ENCODE peak calls at places on chromosomes 7 and 10, in four cellular contexts. Z, Y, W and O are unnamed samples.

GRCh38 chr10:125629758-125630376 is 53.1 kb downstream of the TEX36 start:
- DNase-seq in Z (no peak), Y (peak; percentile 51), W (peak; percentile 25), O (no peak)

GRCh38 chr7:51080622-51081269 is 235.9 kb downstream of the COBL start:
- DNase-seq in Z (no peak), Y (no peak), W (no peak), O (no peak)

GRCh38 chr7:8068892-8069686 is 100.5 kb downstream of the GLCCI1 start:
- DNase-seq in Z (no peak), Y (no peak), W (no peak), O (no peak)

GRCh38 chr7:6277476-6277875 is 5.1 kb upstream of the CYTH3 start:
- DNase-seq in Z (no peak), Y (no peak), W (peak; percentile 68), O (no peak)

GRCh38 chr10:33258951-33259350 is 75.5 kb downstream of the NRP1 start:
- DNase-seq in Z (no peak), Y (no peak), W (peak; percentile 77), O (no peak)

GRCh38 chr10:57338823-57339558 is 928.7 kb downstream of the IPMK start:
- DNase-seq in Z (no peak), Y (peak; percentile 48), W (peak; percentile 16), O (no peak)

GRCh38 chr10:19921300-19922140 is 105.3 kb downstream of the PLXDC2 start:
- DNase-seq in Z (no peak), Y (no peak), W (peak; percentile 94), O (no peak)

GRCh38 chr7:5283421-5284303 is 919 bp downstream of the SLC29A4 start:
- DNase-seq in Z (no peak), Y (no peak), W (no peak), O (no peak)

GRCh38 chr10:48811461-48811860 is 126.8 kb downstream of the WDFY4 start:
- DNase-seq in Z (no peak), Y (no peak), W (peak; percentile 33), O (no peak)

GRCh38 chr10:13528138-13528874 is 508 bp downstream of the BEND7 start:
- DNase-seq in Z (peak; percentile 53), Y (peak; percentile 70), W (no peak), O (no peak)

GRCh38 chr7:133828906-133829305 is 298.2 kb upstream of the LRGUK start:
- DNase-seq in Z (no peak), Y (no peak), W (no peak), O (no peak)

GRCh38 chr7:98398567-98399372 is 2.1 kb downstream of the BAIAP2L1 start:
- DNase-seq in Z (no peak), Y (no peak), W (no peak), O (no peak)

GRCh38 chr7:45589061-45589460 is 14.9 kb downstream of the ADCY1 start:
- DNase-seq in Z (no peak), Y (no peak), W (no peak), O (peak; percentile 47)

GRCh38 chr7:132528695-132529094 is 47.6 kb downstream of the PLXNA4 start:
- DNase-seq in Z (no peak), Y (no peak), W (no peak), O (no peak)

GRCh38 chr10:5584895-5585516 is 60.2 kb downstream of the CALML3 start:
- DNase-seq in Z (no peak), Y (no peak), W (peak; percentile 97), O (peak; percentile 86)

GRCh38 chr7:90411510-90411909 is 8.2 kb downstream of the CLDN12 start:
- DNase-seq in Z (no peak), Y (no peak), W (peak; percentile 18), O (no peak)

GRCh38 chr10:28801247-28801646 is 123.9 kb downstream of the BAMBI start:
- DNase-seq in Z (no peak), Y (no peak), W (no peak), O (no peak)

GRCh38 chr10:62306663-62307062 is 38.0 kb upstream of the RTKN2 start:
- DNase-seq in Z (no peak), Y (peak; percentile 1), W (peak; percentile 21), O (no peak)

GRCh38 chr10:102624094-102624493 is 20.2 kb upstream of the TRIM8 start:
- DNase-seq in Z (no peak), Y (no peak), W (no peak), O (no peak)

GRCh38 chr10:102627446-102628293 is 16.6 kb upstream of the TRIM8 start:
- DNase-seq in Z (no peak), Y (no peak), W (peak; percentile 57), O (peak; percentile 32)

GRCh38 chr10:102624751-102625330 is 19.4 kb upstream of the TRIM8 start:
- DNase-seq in Z (no peak), Y (no peak), W (no peak), O (peak; percentile 32)

GRCh38 chr10:102627141-102627445 is 17.2 kb upstream of the TRIM8 start:
- DNase-seq in Z (no peak), Y (no peak), W (no peak), O (peak; percentile 25)

DNA sequence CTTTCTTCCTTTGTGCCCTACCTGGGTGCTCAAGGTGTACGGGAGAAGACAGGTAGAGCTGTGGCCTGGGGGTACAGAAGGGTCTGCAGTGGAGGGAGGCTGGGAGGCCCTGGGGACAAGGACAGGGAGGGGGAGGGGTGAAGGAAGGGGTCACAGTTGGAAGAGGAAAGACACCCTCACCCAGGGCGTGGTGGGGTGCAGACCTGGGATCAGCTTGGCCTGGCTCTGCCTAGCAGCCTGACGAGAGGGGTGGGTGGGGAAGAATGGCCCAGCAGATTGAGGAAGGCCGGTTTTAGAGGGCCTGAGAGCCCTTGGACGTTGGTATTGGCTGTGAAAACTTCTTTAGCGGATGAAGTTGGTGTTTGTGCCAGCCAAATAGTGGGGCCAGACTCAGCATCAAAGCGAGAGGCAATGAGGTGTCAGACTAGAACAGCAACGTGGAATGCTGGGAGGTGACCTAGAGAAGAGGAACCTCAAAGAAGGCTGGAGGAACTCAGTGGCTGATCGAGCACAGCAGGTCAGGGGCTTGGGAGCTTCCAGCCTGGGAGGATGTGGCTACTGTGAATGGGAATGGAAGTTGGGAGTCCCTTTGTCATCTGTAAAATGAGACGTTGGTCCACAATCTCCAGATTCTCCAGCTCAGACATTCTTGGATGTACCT is 18.1 kb upstream of the TRIM8 start:
- DNase-seq in Z (no peak), Y (no peak), W (no peak), O (peak; percentile 54)
- TF ChIP-seq CTCF in Z (no peak), Y (no peak), W (no peak), O (no peak)

GRCh38 chr7:128006550-128007292 is 24.5 kb downstream of the LRRC4 start:
- DNase-seq in Z (no peak), Y (no peak), W (no peak), O (no peak)

GRCh38 chr7:128004623-128005022 is 26.6 kb downstream of the LRRC4 start:
- DNase-seq in Z (peak; percentile 68), Y (no peak), W (no peak), O (no peak)

GRCh38 chr7:128005759-128006159 is 25.5 kb downstream of the LRRC4 start:
- DNase-seq in Z (peak; percentile 78), Y (peak; percentile 63), W (no peak), O (no peak)

GRCh38 chr7:128003787-128004186 is 27.4 kb downstream of the LRRC4 start:
- DNase-seq in Z (no peak), Y (peak; percentile 48), W (no peak), O (no peak)

GRCh38 chr7:128005117-128005516 is 26.1 kb downstream of the LRRC4 start:
- DNase-seq in Z (no peak), Y (no peak), W (no peak), O (no peak)
- H3K4me3 ChIP-seq in Z (no peak overlapping the region), Y (no peak overlapping the region), W (no peak overlapping the region), O (no peak overlapping the region)

GRCh38 chr10:7553531-7553930 is 113.2 kb downstream of the ITIH5 start:
- DNase-seq in Z (no peak), Y (no peak), W (no peak), O (no peak)

GRCh38 chr10:7551891-7552731 is 114.7 kb downstream of the ITIH5 start:
- DNase-seq in Z (no peak), Y (peak; percentile 48), W (no peak), O (no peak)

GRCh38 chr10:7547825-7548224 is 118.9 kb downstream of the ITIH5 start:
- DNase-seq in Z (no peak), Y (no peak), W (no peak), O (no peak)

GRCh38 chr10:7550038-7550437 is 116.7 kb downstream of the ITIH5 start:
- DNase-seq in Z (no peak), Y (no peak), W (no peak), O (no peak)

DNA sequence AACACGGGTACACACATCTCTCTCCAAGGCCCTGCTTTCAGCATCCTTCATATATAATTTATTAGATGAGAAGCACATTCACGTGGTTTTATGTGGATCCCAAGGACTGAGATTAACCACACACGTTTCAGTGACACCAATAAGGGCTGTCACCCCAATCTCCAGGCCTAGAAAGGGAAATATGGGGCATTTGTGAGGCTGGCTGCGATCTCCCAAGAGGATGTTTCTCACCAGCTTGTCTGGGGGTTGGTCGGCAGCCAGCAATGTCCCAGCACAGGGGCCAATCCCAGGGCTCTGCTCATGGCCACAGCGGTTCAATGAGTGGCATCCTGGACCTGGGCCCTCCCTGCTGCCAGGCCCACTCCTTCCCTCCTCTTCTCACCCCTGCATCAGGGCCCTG is 115.5 kb downstream of the ITIH5 start:
- DNase-seq in Z (no peak), Y (no peak), W (no peak), O (no peak)
- H3K4me1 ChIP-seq in Z (no peaks in the 10 kb centered on the region), Y (no peaks in the 10 kb centered on the region), W (no peaks in the 10 kb centered on the region), O (no peaks in the 10 kb centered on the region)

DNA sequence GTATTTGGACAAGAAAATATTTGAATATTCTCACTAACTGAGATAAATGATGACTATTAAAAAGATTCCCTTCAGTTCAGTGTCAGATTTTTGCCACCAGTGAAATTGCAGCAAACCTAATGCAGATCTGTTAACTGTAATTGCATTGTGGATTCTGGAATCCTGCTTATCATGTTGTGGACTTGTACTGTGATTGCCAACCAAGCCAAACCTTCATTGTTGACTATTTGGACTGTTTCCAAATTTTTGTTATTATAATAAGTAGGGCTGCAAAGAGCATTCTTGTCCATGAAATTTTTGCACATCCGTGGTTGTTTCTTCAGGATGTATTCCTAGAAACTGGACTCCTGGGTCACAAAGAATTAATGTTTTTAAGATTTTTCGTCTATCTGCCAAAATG is 281.7 kb upstream of the ZMIZ1 start:
- DNase-seq in Z (no peak), Y (no peak), W (no peak), O (no peak)
- TF ChIP-seq CTCF in Z (no peak), Y (no peak), W (no peak), O (no peak)